ENCODE peak calls at places on chromosomes 7 and 10, in four cellular contexts. T, Z, R and H are unnamed samples.

GRCh38 chr7:250523-250922 is 39.4 kb upstream of the FOXL3 start:
- DNase-seq in T (no peak), Z (no peak), R (no peak), H (no peak)

GRCh38 chr10:12097791-12098190 is 29.0 kb downstream of the DHTKD1 start:
- DNase-seq in T (peak), Z (peak), R (no peak), H (no peak)

GRCh38 chr7:124813962-124814798 is 48.6 kb upstream of the GPR37 start:
- DNase-seq in T (no peak), Z (peak), R (no peak), H (no peak)

GRCh38 chr10:101297901-101298451 is 56.0 kb upstream of the BTRC start:
- DNase-seq in T (no peak), Z (peak), R (peak), H (no peak)

GRCh38 chr10:48652344-48652743 is 32.3 kb upstream of the WDFY4 start:
- DNase-seq in T (no peak), Z (no peak), R (no peak), H (no peak)

GRCh38 chr10:77267703-77268630 is 369.6 kb downstream of the KCNMA1 start:
- DNase-seq in T (peak), Z (no peak), R (no peak), H (no peak)

GRCh38 chr10:22630229-22631174 is 83.9 kb downstream of the PIP4K2A start:
- DNase-seq in T (no peak), Z (peak), R (no peak), H (no peak)

GRCh38 chr7:81470084-81470723 is 299.6 kb downstream of the HGF start:
- DNase-seq in T (peak), Z (peak), R (peak), H (peak)

GRCh38 chr10:1097436-1097835 is 41.3 kb downstream of the WDR37 start:
- DNase-seq in T (no peak), Z (no peak), R (no peak), H (no peak)

GRCh38 chr7:78301361-78301760 is 502.8 kb downstream of the PHTF2 start:
- DNase-seq in T (no peak), Z (peak), R (no peak), H (no peak)